ENCODE peak calls at places on chromosomes 2 and 18, in six cellular contexts. S, T, C, A, G and Z are unnamed samples.
A peak's percentile ranks its signal among the peaks of the same experiment; 100 is the strongest.

GRCh38 chr2:170222298-170222697 is 44.4 kb downstream of the MYO3B start:
- DNase-seq in S (no peak), T (peak; percentile 45), C (no peak), A (no peak), G (no peak), Z (no peak)

GRCh38 chr2:149645391-149645790 is 57.8 kb upstream of the MMADHC start:
- DNase-seq in S (no peak), T (peak; percentile 51), C (peak; percentile 78), A (no peak), G (no peak), Z (no peak)

GRCh38 chr2:241803387-241804325 is 5.3 kb upstream of the NEU4 start:
- DNase-seq in S (peak; percentile 19), T (peak; percentile 32), C (peak; percentile 70), A (peak; percentile 55), G (peak; percentile 28), Z (peak; percentile 76)

GRCh38 chr2:137975280-137976271 is 11.3 kb downstream of the HNMT start:
- DNase-seq in S (no peak), T (no peak), C (no peak), A (peak; percentile 37), G (no peak), Z (no peak)

GRCh38 chr18:37717656-37718055 is 152.1 kb upstream of the CELF4 start:
- DNase-seq in S (no peak), T (no peak), C (no peak), A (no peak), G (no peak), Z (no peak)

GRCh38 chr2:241092677-241093076 is 9.4 kb downstream of the MTERF4 start:
- DNase-seq in S (no peak), T (no peak), C (no peak), A (no peak), G (no peak), Z (no peak)

GRCh38 chr2:217990791-217991465 is 11.9 kb downstream of the TNS1 start:
- DNase-seq in S (no peak), T (no peak), C (no peak), A (peak; percentile 17), G (no peak), Z (no peak)

GRCh38 chr18:31680836-31681568 is 3.4 kb downstream of the B4GALT6 start:
- DNase-seq in S (no peak), T (no peak), C (peak; percentile 60), A (no peak), G (no peak), Z (peak; percentile 7)

GRCh38 chr2:190529486-190530104 is 4.9 kb downstream of the NEMP2 start:
- DNase-seq in S (no peak), T (peak; percentile 24), C (peak; percentile 63), A (no peak), G (no peak), Z (no peak)

GRCh38 chr2:151799886-151800292 is 28.3 kb downstream of the ARL5A start:
- DNase-seq in S (no peak), T (no peak), C (no peak), A (no peak), G (no peak), Z (no peak)
- TF ChIP-seq CTCF in S (no peak), T (no peak), C (no peak), A (no peak), G (no peak), Z (no peak)

GRCh38 chr2:121748202-121748601 is 7.2 kb upstream of the TSN start:
- DNase-seq in S (no peak), T (peak; percentile 61), C (peak; percentile 53), A (no peak), G (no peak), Z (peak; percentile 55)
- TF ChIP-seq CTCF in S (no peak), T (peak; percentile 60), C (peak; percentile 32), A (no peak), G (no peak), Z (no peak)

DNA sequence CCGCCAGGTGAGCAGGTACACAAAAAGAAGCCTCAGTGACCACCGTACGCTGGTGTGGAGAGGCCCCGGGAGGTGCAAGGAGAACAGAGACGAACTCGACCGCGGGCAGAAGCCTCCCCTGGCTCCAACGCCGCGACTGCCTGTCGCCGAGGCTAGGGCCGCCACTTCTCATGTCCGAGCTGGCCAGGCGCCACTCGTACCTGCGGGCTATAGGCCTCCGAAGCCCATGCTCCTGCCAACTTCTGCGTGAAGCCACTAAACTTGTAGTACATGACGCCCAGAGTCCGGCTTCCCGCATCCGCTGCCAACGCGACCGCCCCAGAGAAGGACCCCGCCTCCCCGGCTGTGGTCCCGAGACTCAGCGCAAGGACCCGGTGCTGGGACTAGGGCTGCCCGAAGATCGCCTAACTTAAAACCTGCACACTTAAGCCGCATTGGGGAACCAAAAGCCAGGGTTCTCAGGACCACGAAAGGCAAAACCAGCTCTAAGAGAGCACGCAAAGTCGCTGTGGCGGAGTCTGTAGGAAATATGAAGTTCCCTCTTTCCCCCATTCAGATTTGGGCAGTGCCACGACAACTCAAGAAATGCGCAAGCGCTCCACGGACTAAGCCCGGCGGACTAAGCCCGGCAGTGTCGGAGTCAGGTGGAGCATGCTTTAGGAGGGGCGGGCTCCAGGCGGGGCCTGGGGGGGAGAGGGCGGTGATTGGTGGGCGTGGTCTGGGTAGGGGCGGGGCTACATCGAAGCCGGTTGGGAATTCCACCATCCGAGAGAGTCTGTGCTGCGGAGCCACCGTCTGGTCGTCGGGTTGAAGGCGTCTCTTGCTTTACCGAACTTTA is at the start of gene COX7A2L:
- DNase-seq in S (peak; percentile 96), T (peak; percentile 98), C (peak; percentile 98), A (peak; percentile 99), G (peak; percentile 98), Z (peak; percentile 96)
- TF ChIP-seq CTCF in S (no peak), T (peak; percentile 41), C (peak; percentile 24), A (no peak), G (no peak), Z (no peak)

GRCh38 chr2:10239561-10239967 is 63.1 kb upstream of the HPCAL1 start:
- DNase-seq in S (no peak), T (no peak), C (no peak), A (no peak), G (no peak), Z (no peak)
- TF ChIP-seq CTCF in S (no peak), T (no peak), C (peak; percentile 12), A (no peak), G (no peak), Z (no peak)

DNA sequence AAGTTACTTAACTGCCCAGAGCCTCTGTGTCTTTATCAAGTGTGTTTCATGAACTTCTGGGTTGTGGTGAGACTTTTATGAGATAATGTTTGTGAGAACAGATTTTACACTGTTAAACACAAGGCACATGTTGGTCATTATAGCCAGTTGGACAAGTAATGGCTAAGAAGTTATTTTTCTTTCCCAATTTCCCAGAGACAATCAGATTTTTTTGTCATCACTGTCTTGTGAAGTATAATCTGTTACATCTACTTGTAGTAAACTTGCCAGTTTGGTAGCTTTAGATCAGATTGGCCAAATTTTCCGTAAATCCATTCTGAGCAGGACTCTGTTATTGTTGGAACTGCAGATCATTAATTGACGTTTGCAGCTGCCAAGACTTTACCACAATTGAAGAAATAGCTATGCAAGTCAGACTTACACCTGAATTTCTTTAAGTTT is 838.8 kb downstream of the SLC4A3 start:
- DNase-seq in S (no peak), T (peak; percentile 9), C (peak; percentile 70), A (no peak), G (no peak), Z (no peak)
- TF ChIP-seq CTCF in S (no peak), T (no peak), C (no peak), A (no peak), G (no peak), Z (no peak)

GRCh38 chr2:199848323-199848722 is 2.7 kb downstream of the FTCDNL1 start:
- DNase-seq in S (no peak), T (no peak), C (no peak), A (no peak), G (no peak), Z (no peak)

GRCh38 chr2:199851886-199852285 is 894 bp upstream of the FTCDNL1 start:
- DNase-seq in S (no peak), T (no peak), C (no peak), A (no peak), G (no peak), Z (no peak)

GRCh38 chr2:199850718-199851498 is at the start of gene FTCDNL1:
- DNase-seq in S (peak; percentile 64), T (peak; percentile 44), C (peak; percentile 29), A (peak; percentile 88), G (peak; percentile 81), Z (peak; percentile 71)

GRCh38 chr2:199850250-199850717 is 708 bp downstream of the FTCDNL1 start:
- DNase-seq in S (no peak), T (no peak), C (no peak), A (no peak), G (no peak), Z (no peak)

DNA sequence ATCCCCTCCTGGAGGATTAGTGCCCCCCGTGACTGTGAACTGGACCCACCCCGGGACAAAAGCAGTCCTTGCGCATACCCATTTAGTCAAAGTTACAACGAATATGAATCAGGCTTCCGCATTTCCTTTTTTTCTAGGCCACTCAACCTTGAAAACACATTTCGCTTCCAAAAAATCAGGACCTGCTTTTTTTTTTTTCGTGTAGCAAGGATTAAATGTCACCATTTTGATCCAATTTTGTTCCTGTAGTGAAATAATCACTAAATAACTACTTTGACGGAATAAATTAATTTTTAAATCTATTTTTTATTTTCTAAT is 466 bp upstream of the FTCDNL1 start:
- DNase-seq in S (no peak), T (no peak), C (no peak), A (no peak), G (no peak), Z (no peak)
- TF ChIP-seq CTCF in S (no peak), T (no peak), C (no peak), A (no peak), G (no peak), Z (peak; percentile 42)

GRCh38 chr2:175630319-175631246 is 371.5 kb downstream of the LNPK start:
- DNase-seq in S (no peak), T (no peak), C (no peak), A (no peak), G (no peak), Z (no peak)
- TF ChIP-seq CTCF in S (no peak), T (no peak), C (no peak), A (no peak), G (no peak), Z (no peak)

GRCh38 chr2:233929352-233929843 is 12.2 kb downstream of the TRPM8 start:
- DNase-seq in S (no peak), T (no peak), C (no peak), A (peak; percentile 38), G (peak; percentile 20), Z (no peak)
- TF ChIP-seq CTCF in S (no peak), T (peak; percentile 1), C (no peak), A (no peak), G (no peak), Z (no peak)